ENCODE peak calls at places on chromosomes 13 and 19, in six cellular contexts. O, I, N, U, T and X are unnamed samples. For H3K9me3, the result is how much of the 10 kb centered on the place peaks cover.

GRCh38 chr19:47609885-47610545 is 1.1 kb downstream of the BICRA start:
- DNase-seq in O (peak), I (peak), N (peak), U (peak), T (peak), X (peak)

GRCh38 chr13:58573742-58574141 is 942.2 kb downstream of the PCDH17 start:
- DNase-seq in O (no peak), I (no peak), N (no peak), U (no peak), T (no peak), X (no peak)

GRCh38 chr19:45621389-45621788 is 17.8 kb downstream of the EML2 start:
- DNase-seq in O (no peak), I (no peak), N (no peak), U (no peak), T (no peak), X (no peak)

GRCh38 chr13:48585456-48585840 is 52.6 kb upstream of the RCBTB2 start:
- DNase-seq in O (peak), I (no peak), N (no peak), U (no peak), T (peak), X (no peak)

GRCh38 chr13:92320323-92320722 is 906.3 kb upstream of the GPC6 start:
- DNase-seq in O (no peak), I (no peak), N (no peak), U (no peak), T (no peak), X (no peak)

GRCh38 chr19:13037718-13038117 is 42.4 kb downstream of the NFIX start:
- DNase-seq in O (no peak), I (no peak), N (no peak), U (no peak), T (no peak), X (no peak)

GRCh38 chr13:71242191-71242590 is 624.8 kb downstream of the DACH1 start:
- DNase-seq in O (peak), I (no peak), N (no peak), U (no peak), T (no peak), X (no peak)

GRCh38 chr13:50543767-50544166 is 299.7 kb downstream of the DLEU7 start:
- DNase-seq in O (no peak), I (no peak), N (no peak), U (peak), T (no peak), X (peak)

GRCh38 chr13:28535734-28536133 is 40.8 kb upstream of the FLT1 start:
- DNase-seq in O (no peak), I (no peak), N (no peak), U (no peak), T (peak), X (no peak)

GRCh38 chr13:53873558-53873957 is 844.9 kb downstream of the OLFM4 start:
- DNase-seq in O (no peak), I (no peak), N (peak), U (no peak), T (no peak), X (no peak)

GRCh38 chr13:29511439-29511814 is 84.1 kb downstream of the SLC7A1 start:
- DNase-seq in O (no peak), I (no peak), N (no peak), U (no peak), T (no peak), X (no peak)

GRCh38 chr19:47899335-47899734 is 13.2 kb upstream of the SULT2A1 start:
- DNase-seq in O (no peak), I (no peak), N (no peak), U (no peak), T (no peak), X (no peak)

GRCh38 chr19:7647156-7647555 is 10.2 kb downstream of the STXBP2 start:
- DNase-seq in O (no peak), I (no peak), N (no peak), U (no peak), T (peak), X (no peak)

GRCh38 chr13:110929104-110929777 is 14.4 kb upstream of the ANKRD10 start:
- DNase-seq in O (no peak), I (no peak), N (no peak), U (no peak), T (no peak), X (no peak)

GRCh38 chr19:27846944-27847343 is 1366.0 kb downstream of the UQCRFS1 start:
- DNase-seq in O (no peak), I (no peak), N (no peak), U (no peak), T (no peak), X (no peak)

GRCh38 chr19:1253514-1254080 is 5.2 kb downstream of the MIDN start:
- DNase-seq in O (no peak), I (no peak), N (no peak), U (peak), T (peak), X (no peak)

GRCh38 chr13:23440821-23441608 is 7.5 kb upstream of the SACS start:
- DNase-seq in O (no peak), I (no peak), N (no peak), U (peak), T (no peak), X (no peak)

GRCh38 chr19:8115805-8116396 is 33.5 kb downstream of the FBN3 start:
- DNase-seq in O (no peak), I (no peak), N (no peak), U (no peak), T (no peak), X (no peak)

GRCh38 chr13:33230178-33230881 is 55.2 kb downstream of the STARD13 start:
- DNase-seq in O (no peak), I (no peak), N (no peak), U (peak), T (no peak), X (peak)

GRCh38 chr13:35957174-35957867 is 173.9 kb downstream of the DCLK1 start:
- DNase-seq in O (no peak), I (no peak), N (no peak), U (peak), T (no peak), X (no peak)

GRCh38 chr19:30001794-30002193 is 59.8 kb downstream of the URI1 start:
- DNase-seq in O (no peak), I (no peak), N (no peak), U (peak), T (peak), X (peak)

GRCh38 chr19:35153701-35154534 is 617 bp upstream of the FXYD5 start:
- DNase-seq in O (no peak), I (peak), N (peak), U (no peak), T (peak), X (peak)

GRCh38 chr13:36965767-36966166 is 33.4 kb downstream of the ALG5 start:
- DNase-seq in O (no peak), I (no peak), N (no peak), U (peak), T (peak), X (peak)

GRCh38 chr13:80654638-80655249 is 313.8 kb upstream of the SPRY2 start:
- DNase-seq in O (no peak), I (no peak), N (no peak), U (no peak), T (no peak), X (no peak)

GRCh38 chr13:49320975-49321374 is 73.2 kb downstream of the CDADC1 start:
- DNase-seq in O (no peak), I (no peak), N (no peak), U (peak), T (peak), X (no peak)

GRCh38 chr13:98548230-98548629 is 28.7 kb downstream of the STK24 start:
- DNase-seq in O (no peak), I (no peak), N (no peak), U (peak), T (no peak), X (peak)

GRCh38 chr13:22499919-22500318 is 680.9 kb upstream of the SGCG start:
- DNase-seq in O (no peak), I (no peak), N (no peak), U (no peak), T (no peak), X (no peak)

GRCh38 chr13:20553309-20553708 is 13.6 kb upstream of the IFT88 start:
- DNase-seq in O (no peak), I (no peak), N (no peak), U (no peak), T (peak), X (no peak)

GRCh38 chr13:39451860-39452301 is 151.1 kb downstream of the LHFPL6 start:
- DNase-seq in O (no peak), I (no peak), N (no peak), U (peak), T (peak), X (peak)

GRCh38 chr13:111429064-111429558 is 108.7 kb downstream of the TEX29 start:
- DNase-seq in O (peak), I (peak), N (peak), U (peak), T (peak), X (peak)

GRCh38 chr13:103430368-103430767 is 364.2 kb upstream of the SLC10A2 start:
- DNase-seq in O (no peak), I (no peak), N (no peak), U (no peak), T (no peak), X (no peak)

GRCh38 chr13:20877902-20878301 is 24.6 kb downstream of the XPO4 start:
- DNase-seq in O (no peak), I (no peak), N (no peak), U (no peak), T (no peak), X (no peak)

GRCh38 chr19:12847159-12848139 is 9.1 kb downstream of the MAST1 start:
- DNase-seq in O (peak), I (peak), N (peak), U (peak), T (peak), X (peak)

GRCh38 chr13:93450226-93450625 is 223.6 kb downstream of the GPC6 start:
- DNase-seq in O (no peak), I (no peak), N (no peak), U (peak), T (no peak), X (peak)

GRCh38 chr19:2338751-2339643 is 10.5 kb downstream of the SPPL2B start:
- DNase-seq in O (no peak), I (no peak), N (no peak), U (no peak), T (no peak), X (no peak)

GRCh38 chr19:2338055-2338615 is 9.7 kb downstream of the SPPL2B start:
- DNase-seq in O (no peak), I (no peak), N (no peak), U (no peak), T (no peak), X (no peak)

GRCh38 chr19:2335848-2336247 is 7.4 kb downstream of the SPPL2B start:
- DNase-seq in O (no peak), I (no peak), N (no peak), U (no peak), T (no peak), X (no peak)

GRCh38 chr19:2336528-2337328 is 8.2 kb downstream of the SPPL2B start:
- DNase-seq in O (no peak), I (peak), N (no peak), U (no peak), T (no peak), X (no peak)

DNA sequence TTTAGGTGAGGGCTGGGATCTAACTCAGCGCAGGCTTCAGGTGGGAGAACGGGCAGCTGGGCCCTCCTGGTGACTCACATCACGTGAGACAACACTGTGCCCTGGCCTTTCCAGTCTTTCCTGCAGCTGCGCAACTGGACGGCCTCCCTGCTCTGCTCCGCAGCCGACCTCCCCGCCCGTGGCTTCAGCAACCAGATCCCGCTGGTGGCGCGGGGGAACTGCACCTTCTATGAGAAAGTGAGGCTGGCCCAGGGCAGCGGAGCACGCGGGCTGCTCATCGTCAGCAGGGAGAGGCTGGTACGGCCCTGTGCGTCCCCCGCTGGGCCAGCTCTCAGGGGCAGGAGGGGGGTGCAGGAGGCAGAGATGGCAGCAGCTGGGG is 8.8 kb downstream of the SPPL2B start:
- DNase-seq in O (peak), I (peak), N (peak), U (peak), T (peak), X (peak)
- H3K4me2 ChIP-seq in O (no peak), I (no peak), N (no peak), U (no peak), T (no peak), X (no peak)

GRCh38 chr19:19098084-19098702 is 34.4 kb downstream of the SLC25A42 start:
- DNase-seq in O (no peak), I (no peak), N (no peak), U (no peak), T (peak), X (no peak)
- H4K8ac ChIP-seq in O (no peak), I (no peak), N (no peak), U (no peak), T (no peak), X (no peak)

GRCh38 chr19:51887522-51888498 is at the start of gene ZNF577:
- DNase-seq in O (peak), I (peak), N (peak), U (peak), T (peak), X (peak)
- H3K9me3 ChIP-seq in O (under half), I (under half), N (under half), U (under half), T (under half), X (half or more)

GRCh38 chr19:42206871-42207755 is 10.4 kb downstream of the DEDD2 start:
- DNase-seq in O (no peak), I (no peak), N (no peak), U (peak), T (peak), X (peak)
- H3K4me2 ChIP-seq in O (no peak), I (no peak), N (no peak), U (no peak), T (no peak), X (no peak)